ENCODE peak calls at places on chromosomes 1 and 21, in eight cellular contexts. B is bronchial epithelial cell, C is T-cell, H is left colon, L is NCI-H1417, S is WTC11, X is progenitor cell of endocrine pancreas, K is OCI-LY7. M is an unnamed sample.

GRCh38 chr1:164628758-164629157 is 69.8 kb downstream of the PBX1 start:
- DNase-seq in B (no peak), C (no peak), H (no peak), L (peak), S (no peak), X (no peak), K (no peak), M (no peak)

GRCh38 chr1:46034601-46035516 is 97.6 kb downstream of the PIK3R3 start:
- DNase-seq in B (no peak), C (no peak), H (no peak), L (no peak), S (peak), X (no peak), K (no peak), M (no peak)

GRCh38 chr1:152347116-152347728 is 12.6 kb downstream of the FLG2 start:
- DNase-seq in B (peak), C (no peak), H (no peak), L (peak), S (peak), X (no peak), K (peak), M (peak)

GRCh38 chr1:154812911-154813816 is 56.9 kb downstream of the KCNN3 start:
- DNase-seq in B (peak), C (no peak), H (no peak), L (peak), S (no peak), X (no peak), K (no peak), M (no peak)

GRCh38 chr1:59560807-59561450 is 253.8 kb upstream of the HOOK1 start:
- DNase-seq in B (no peak), C (no peak), H (no peak), L (no peak), S (no peak), X (no peak), K (no peak), M (no peak)

GRCh38 chr1:83113686-83114085 is 885.2 kb downstream of the TTLL7 start:
- DNase-seq in B (no peak), C (no peak), H (no peak), L (no peak), S (no peak), X (no peak), K (no peak), M (no peak)

GRCh38 chr1:155320661-155321576 is at the start of gene RUSC1:
- DNase-seq in B (peak), C (peak), H (peak), L (no peak), S (peak), X (peak), K (peak), M (no peak)

GRCh38 chr1:119779869-119780356 is 11.2 kb upstream of the HMGCS2 start:
- DNase-seq in B (peak), C (no peak), H (peak), L (peak), S (no peak), X (no peak), K (no peak), M (no peak)

GRCh38 chr1:42439940-42440339 is 15.9 kb downstream of the ZMYND12 start:
- DNase-seq in B (peak), C (no peak), H (no peak), L (peak), S (no peak), X (no peak), K (no peak), M (no peak)

GRCh38 chr1:207401578-207401977 is 52.5 kb upstream of the CR2 start:
- DNase-seq in B (no peak), C (no peak), H (no peak), L (no peak), S (peak), X (no peak), K (no peak), M (no peak)

GRCh38 chr21:24045775-24046215 is 1561.5 kb downstream of the MRPL39 start:
- DNase-seq in B (no peak), C (no peak), H (no peak), L (peak), S (peak), X (no peak), K (no peak), M (peak)

M was measured in MM.1S.